ENCODE peak calls at places on chromosomes 11 and 22, in four cellular contexts. I is hepatocyte, U is coronary artery, C is tibial nerve. O is an unnamed sample.
A peak's percentile ranks its signal among the peaks of the same experiment; 100 is the strongest.

GRCh38 chr11:83827940-83828554 is 541.9 kb upstream of the CCDC90B start:
- DNase-seq in U (no peak), I (peak; percentile 51), C (no peak), O (peak; percentile 18)

GRCh38 chr11:69609351-69609750 is 31.6 kb upstream of the CCND1 start:
- DNase-seq in U (no peak), C (no peak), I (no peak), O (no peak)

GRCh38 chr22:41468381-41469217 is at the start of the genes ACO2 and PHF5A:
- DNase-seq in C (peak; percentile 99), I (peak; percentile 98), U (peak; percentile 97), O (peak; percentile 94)

GRCh38 chr22:49712195-49712791 is 115.4 kb downstream of the BRD1 start:
- DNase-seq in I (peak; percentile 69), U (no peak), C (no peak), O (peak; percentile 8)

GRCh38 chr11:42657169-42657568 is 654.6 kb upstream of the API5 start:
- DNase-seq in I (no peak), C (no peak), U (no peak), O (no peak)

GRCh38 chr11:50298182-50298988 is 265.7 kb downstream of the OR4C45 start:
- DNase-seq in C (no peak), I (no peak), U (no peak), O (no peak)

GRCh38 chr22:45302047-45302446 is 7.7 kb upstream of the FAM118A start:
- DNase-seq in C (no peak), U (no peak), I (peak; percentile 76), O (no peak)

GRCh38 chr11:94869186-94869585 is 101.0 kb downstream of the AMOTL1 start:
- DNase-seq in C (no peak), I (no peak), U (no peak), O (no peak)

GRCh38 chr11:70507466-70508230 is 109.3 kb downstream of the CTTN start:
- DNase-seq in I (no peak), U (no peak), C (no peak), O (no peak)

GRCh38 chr11:18853086-18853720 is 61.6 kb upstream of the PTPN5 start:
- DNase-seq in C (no peak), U (no peak), I (peak; percentile 68), O (peak; percentile 19)

GRCh38 chr22:24563246-24563645 is 7.4 kb downstream of the SNRPD3 start:
- DNase-seq in C (no peak), U (no peak), I (no peak), O (no peak)

DNA sequence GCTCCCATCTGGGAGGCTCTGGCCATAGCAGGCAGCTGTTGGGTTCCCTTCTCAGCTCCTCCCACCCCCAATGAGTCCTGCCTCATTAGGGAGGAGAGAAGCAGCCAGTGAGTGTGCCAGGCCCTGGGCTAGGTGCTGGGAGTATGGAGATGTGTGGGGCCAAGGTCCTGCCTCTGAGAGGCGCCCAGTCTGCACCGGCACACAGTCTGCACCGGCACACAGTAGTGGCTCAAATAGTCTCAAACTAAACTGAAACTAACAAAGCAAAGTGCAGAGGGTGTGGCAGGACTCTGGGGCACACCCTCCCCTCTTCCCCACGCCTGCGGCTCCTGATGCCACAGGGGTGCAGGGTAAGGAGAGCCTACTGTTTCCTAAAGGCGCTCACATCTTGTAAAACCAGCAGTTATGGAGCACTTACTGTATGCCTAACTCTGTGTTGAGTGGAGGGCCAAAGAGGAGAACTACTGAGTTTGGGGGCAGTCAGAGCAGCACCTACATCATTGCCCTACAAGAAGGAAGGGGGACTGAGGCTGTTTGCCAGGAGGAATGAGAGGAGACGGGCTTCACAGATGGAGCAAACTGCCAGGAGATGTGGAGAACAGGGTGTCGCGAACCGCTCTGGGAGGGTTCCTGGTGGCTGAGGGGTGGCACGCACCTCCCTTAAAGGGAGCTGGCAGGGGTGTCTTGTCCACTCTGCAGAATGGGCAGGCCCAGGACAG is 959 bp upstream of the SH3BP1 start:
- DNase-seq in U (no peak), C (no peak), I (peak; percentile 62), O (no peak)
- H3K27ac ChIP-seq in U (no peak overlapping the region), C (peak overlapping the region; percentile 87), I (peak overlapping the region; percentile 95), O (peak overlapping the region; percentile 73)

DNA sequence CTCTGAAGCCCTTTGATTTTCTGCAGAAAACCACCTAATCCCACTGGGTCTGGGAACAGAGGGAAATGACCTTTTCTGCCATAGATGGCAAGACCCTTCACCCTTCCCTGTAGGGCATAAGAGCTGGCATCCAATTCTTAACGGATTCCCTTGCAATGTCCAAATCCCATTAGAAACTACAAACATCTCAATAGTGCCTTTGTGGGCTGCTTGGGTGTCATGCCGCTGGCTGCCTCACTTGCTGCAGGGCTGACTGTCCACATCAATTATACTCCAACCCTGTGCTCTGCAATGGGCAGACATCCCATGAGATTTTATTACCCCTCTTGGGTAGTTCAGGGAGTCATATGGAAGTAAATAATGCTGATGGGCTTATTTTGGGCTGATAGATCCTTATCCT is 7.2 kb downstream of the GRAP2 start:
- DNase-seq in I (no peak), C (no peak), U (no peak), O (no peak)
- H3K27ac ChIP-seq in I (no peak overlapping the region), C (no peak overlapping the region), U (no peak overlapping the region), O (no peak overlapping the region)

GRCh38 chr11:65401073-65401802 is 14.8 kb downstream of the FRMD8 start:
- DNase-seq in U (no peak), C (no peak), I (no peak), O (no peak)
- H3K27ac ChIP-seq in U (no peak overlapping the region), C (no peak overlapping the region), I (peak overlapping the region; percentile 86), O (peak overlapping the region; percentile 15)

DNA sequence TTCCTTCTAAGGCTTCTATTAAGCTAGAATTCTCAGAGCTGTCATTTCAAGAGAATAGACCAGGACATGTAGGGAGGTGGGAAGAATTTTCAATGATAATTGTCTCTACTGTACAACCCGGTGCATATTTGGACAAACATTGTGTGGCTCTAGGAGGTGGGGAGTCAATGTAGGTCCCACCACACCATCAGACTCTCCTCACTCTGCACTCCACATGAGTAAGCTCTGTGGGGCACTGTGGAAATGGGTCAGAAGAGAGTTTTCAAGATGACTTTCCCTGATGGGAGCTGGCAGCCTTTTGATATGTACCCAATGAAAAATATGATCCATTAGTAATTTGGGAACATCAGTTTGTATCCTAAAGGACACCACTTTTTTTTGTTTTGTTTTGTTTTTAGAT is 33.2 kb downstream of the OR2AG2 start:
- DNase-seq in U (no peak), C (no peak), I (no peak), O (no peak)
- H3K27ac ChIP-seq in U (no peak overlapping the region), C (no peak overlapping the region), I (no peak overlapping the region), O (no peak overlapping the region)

O was measured in RWPE1.